ENCODE peak calls at places on chromosomes 13 and 19, in six cellular contexts. H is amniotic stem cell; J is stimulated activated CD4-positive, alpha-beta T cell treated with anti-CD3 and anti-CD28 coated beads, Interleukin-2, amount 100 ng/mL, for 48 hours; L is hippocampal formation; Z is activated T-cell treated with anti-CD3 and anti-CD28 coated beads, Interleukin-2, amount 50 U/mL, for 4 hours; F is AG04449. T is an unnamed sample.

GRCh38 chr19:47227347-47228167 is 3.4 kb downstream of the BBC3 start:
- DNase-seq in Z (no peak), L (peak), H (peak), F (peak), J (no peak), T (peak)

GRCh38 chr19:50551713-50552187 is 16.5 kb downstream of the LRRC4B start:
- DNase-seq in F (no peak), L (peak), H (no peak), Z (no peak), J (no peak), T (no peak)

GRCh38 chr13:110340812-110341444 is 33.8 kb downstream of the COL4A2 start:
- DNase-seq in L (no peak), H (no peak), J (peak), F (no peak), Z (peak), T (no peak)

GRCh38 chr13:112442483-112443090 is 66.4 kb downstream of the SPACA7 start:
- DNase-seq in Z (no peak), F (no peak), L (no peak), J (no peak), H (no peak), T (no peak)

GRCh38 chr13:31835932-31836331 is 96.6 kb downstream of the RXFP2 start:
- DNase-seq in H (no peak), F (no peak), Z (no peak), L (no peak), J (no peak), T (peak)

GRCh38 chr13:100674848-100675659 is 459 bp upstream of the TMTC4 start:
- DNase-seq in J (peak), L (peak), Z (peak), F (peak), H (peak), T (peak)

GRCh38 chr19:52007436-52007804 is 591 bp downstream of the ZNF615 start:
- DNase-seq in J (no peak), Z (no peak), L (peak), H (no peak), F (no peak), T (no peak)

GRCh38 chr13:112818040-112818697 is 128.3 kb downstream of the ATP11A start:
- DNase-seq in J (no peak), Z (no peak), H (no peak), F (no peak), L (no peak), T (no peak)

GRCh38 chr19:28516415-28516872 is 696.5 kb downstream of the UQCRFS1 start:
- DNase-seq in L (no peak), Z (no peak), H (no peak), F (no peak), J (no peak), T (no peak)

GRCh38 chr19:2487090-2487489 is 11.2 kb downstream of the GADD45B start:
- DNase-seq in J (no peak), Z (no peak), F (no peak), L (no peak), H (no peak), T (no peak)

GRCh38 chr13:66859078-66859477 is 371.1 kb downstream of the PCDH9 start:
- DNase-seq in Z (no peak), F (no peak), L (no peak), H (no peak), J (no peak), T (no peak)

GRCh38 chr19:18613589-18614234 is 1.0 kb downstream of the TMEM59L start:
- DNase-seq in J (no peak), H (no peak), Z (no peak), F (no peak), L (no peak), T (no peak)

GRCh38 chr13:97120976-97121375 is 101.2 kb upstream of the MBNL2 start:
- DNase-seq in F (no peak), Z (no peak), L (no peak), J (no peak), H (no peak), T (no peak)

GRCh38 chr19:47284324-47284899 is 9.7 kb downstream of the INAFM1 start:
- DNase-seq in J (peak), L (peak), Z (peak), H (peak), F (no peak), T (peak)

GRCh38 chr13:75633285-75633684 is 2.8 kb upstream of the LMO7 start:
- DNase-seq in H (peak), J (no peak), Z (no peak), L (no peak), F (peak), T (peak)

GRCh38 chr19:35348909-35349611 is 1.4 kb downstream of the FFAR1 start:
- DNase-seq in H (no peak), Z (no peak), F (no peak), L (no peak), J (no peak), T (no peak)

GRCh38 chr19:44732235-44733014 is 16.1 kb upstream of the BCL3 start:
- DNase-seq in J (no peak), L (no peak), F (no peak), H (no peak), Z (no peak), T (no peak)

GRCh38 chr13:113935081-113935511 is 38.8 kb downstream of the C13orf46 start:
- DNase-seq in J (no peak), L (no peak), H (no peak), F (no peak), Z (no peak), T (no peak)

GRCh38 chr19:5134683-5135082 is 165.8 kb downstream of the KDM4B start:
- DNase-seq in H (no peak), L (no peak), F (no peak), J (no peak), Z (no peak), T (no peak)

GRCh38 chr19:40392894-40393517 is 3.0 kb upstream of the HIPK4 start:
- DNase-seq in H (no peak), F (no peak), Z (no peak), J (no peak), L (no peak), T (no peak)

GRCh38 chr19:3057275-3057714 is 5.0 kb downstream of the TLE5 start:
- DNase-seq in J (no peak), Z (no peak), F (no peak), H (no peak), L (peak), T (no peak)

GRCh38 chr13:109874921-109875454 is 88.6 kb upstream of the IRS2 start:
- DNase-seq in H (no peak), J (no peak), Z (no peak), L (no peak), F (no peak), T (no peak)

GRCh38 chr13:74867460-74867859 is 614.5 kb downstream of the TBC1D4 start:
- DNase-seq in J (no peak), Z (no peak), H (no peak), L (no peak), F (no peak), T (no peak)

GRCh38 chr13:110379905-110380341 is 72.8 kb downstream of the COL4A2 start:
- DNase-seq in Z (no peak), J (no peak), F (no peak), L (no peak), H (no peak), T (no peak)

GRCh38 chr19:43749898-43750297 is 4.9 kb downstream of the SMG9 start:
- DNase-seq in J (no peak), Z (no peak), H (no peak), L (no peak), F (no peak), T (no peak)

GRCh38 chr19:13037161-13037560 is 41.9 kb downstream of the NFIX start:
- DNase-seq in L (no peak), H (peak), Z (no peak), J (no peak), F (peak), T (no peak)

GRCh38 chr13:40786568-40786996 is 2.8 kb upstream of the SLC25A15 start:
- DNase-seq in L (no peak), H (no peak), Z (no peak), F (no peak), J (no peak), T (no peak)

GRCh38 chr13:25862156-25862555 is 189.7 kb downstream of the SHISA2 start:
- DNase-seq in L (no peak), H (no peak), Z (no peak), J (no peak), F (no peak), T (no peak)

GRCh38 chr19:47094557-47095517 is 18.7 kb downstream of the ZC3H4 start:
- DNase-seq in J (peak), F (no peak), H (no peak), L (no peak), Z (no peak), T (no peak)

GRCh38 chr13:80214521-80214941 is 126.4 kb downstream of the SPRY2 start:
- DNase-seq in H (no peak), Z (no peak), J (no peak), F (peak), L (no peak), T (peak)

GRCh38 chr19:54684537-54684936 is 21.8 kb downstream of the LILRB4 start:
- DNase-seq in L (no peak), J (no peak), Z (no peak), F (no peak), H (no peak), T (no peak)

GRCh38 chr13:101452519-101453485 is at the start of gene ITGBL1:
- DNase-seq in F (no peak), Z (no peak), J (no peak), H (peak), L (peak), T (no peak)

GRCh38 chr19:29843180-29844051 is 31.6 kb downstream of the CCNE1 start:
- DNase-seq in Z (no peak), H (no peak), F (no peak), J (no peak), L (no peak), T (no peak)

GRCh38 chr19:3655402-3656072 is 28.9 kb upstream of the CACTIN start:
- DNase-seq in F (peak), L (peak), J (no peak), H (no peak), Z (no peak), T (peak)

GRCh38 chr13:75316427-75316826 is 165.5 kb downstream of the TBC1D4 start:
- DNase-seq in H (no peak), Z (no peak), F (no peak), L (no peak), J (no peak), T (no peak)

T was measured in AG04450.